ENCODE peak calls at places on chromosomes 1 and 21, in five cellular contexts. B is IMR-90, N is tibial nerve, J is spleen, S is heart left ventricle. O is an unnamed sample.

GRCh38 chr1:19443321-19443720 is 42.0 kb downstream of the CAPZB start:
- DNase-seq in N (no peak), J (no peak), S (no peak), B (no peak), O (no peak)

GRCh38 chr1:180360333-180361075 is 130.4 kb downstream of the LHX4 start:
- DNase-seq in J (no peak), N (no peak), B (peak; percentile 72), S (no peak), O (no peak)

GRCh38 chr1:87176514-87176913 is 152.2 kb upstream of the LMO4 start:
- DNase-seq in N (no peak), J (no peak), S (no peak), B (no peak), O (no peak)

GRCh38 chr1:77342745-77343144 is 60.9 kb downstream of the AK5 start:
- DNase-seq in N (no peak), J (no peak), S (no peak), B (no peak), O (no peak)

GRCh38 chr1:22262583-22262982 is 119.7 kb upstream of the WNT4 start:
- DNase-seq in B (no peak), S (no peak), J (no peak), N (no peak), O (no peak)

GRCh38 chr1:147611587-147611986 is 58.7 kb downstream of the ACP6 start:
- DNase-seq in S (no peak), B (no peak), N (no peak), J (no peak), O (no peak)

GRCh38 chr1:40860706-40861226 is 1.4 kb downstream of the CITED4 start:
- DNase-seq in S (no peak), J (peak; percentile 78), N (no peak), B (no peak), O (no peak)

GRCh38 chr21:45020629-45021427 is 53.6 kb upstream of the ADARB1 start:
- DNase-seq in S (no peak), J (peak; percentile 58), B (no peak), N (no peak), O (no peak)

GRCh38 chr1:61645476-61645875 is 79.5 kb downstream of the TM2D1 start:
- DNase-seq in J (no peak), S (no peak), N (no peak), B (no peak), O (no peak)

GRCh38 chr1:157019457-157019856 is 26.1 kb downstream of the ARHGEF11 start:
- DNase-seq in J (no peak), B (no peak), N (no peak), S (no peak), O (no peak)

GRCh38 chr21:28294046-28294445 is 698.6 kb downstream of the LTN1 start:
- DNase-seq in J (no peak), B (peak; percentile 72), S (no peak), N (no peak), O (no peak)

GRCh38 chr1:246477634-246478033 is 29.4 kb downstream of the SMYD3 start:
- DNase-seq in N (no peak), S (no peak), B (no peak), J (no peak), O (no peak)

GRCh38 chr1:209755926-209756607 is at the start of gene TRAF3IP3:
- DNase-seq in B (no peak), J (peak; percentile 92), S (peak; percentile 40), N (no peak), O (no peak)

GRCh38 chr1:227351443-227351842 is 33.2 kb upstream of the CDC42BPA start:
- DNase-seq in N (no peak), J (no peak), B (peak; percentile 40), S (no peak), O (no peak)

GRCh38 chr1:180598333-180598979 is 33.4 kb upstream of the XPR1 start:
- DNase-seq in B (no peak), N (no peak), S (no peak), J (no peak), O (no peak)

GRCh38 chr21:38839370-38839681 is 33.6 kb downstream of the ETS2 start:
- DNase-seq in B (no peak), N (no peak), J (no peak), S (no peak), O (no peak)

GRCh38 chr1:83029916-83030315 is 969.0 kb downstream of the TTLL7 start:
- DNase-seq in N (no peak), S (no peak), J (no peak), B (no peak), O (no peak)

GRCh38 chr1:222974496-222974895 is 159.7 kb downstream of the DISP1 start:
- DNase-seq in B (peak; percentile 94), N (no peak), J (no peak), S (no peak), O (no peak)

GRCh38 chr1:23528245-23528978 is 2.6 kb downstream of the E2F2 start:
- DNase-seq in N (peak; percentile 77), J (peak; percentile 94), S (peak; percentile 81), B (peak; percentile 46), O (peak; percentile 78)

GRCh38 chr1:27331426-27331825 is 9.5 kb downstream of the TMEM222 start:
- DNase-seq in B (no peak), N (no peak), J (peak; percentile 58), S (no peak), O (no peak)

GRCh38 chr1:1397839-1398523 is 1.2 kb downstream of the CCNL2 start:
- DNase-seq in N (no peak), S (no peak), B (peak; percentile 34), J (no peak), O (no peak)

GRCh38 chr1:66356605-66357004 is 177.3 kb upstream of the SGIP1 start:
- DNase-seq in N (no peak), B (no peak), S (no peak), J (no peak), O (no peak)

GRCh38 chr1:47711211-47711847 is 273.5 kb downstream of the FOXD2 start:
- DNase-seq in B (no peak), J (no peak), S (no peak), N (no peak), O (no peak)

GRCh38 chr21:35102488-35103407 is 53.6 kb upstream of the RUNX1 start:
- DNase-seq in S (peak; percentile 47), B (peak; percentile 33), J (peak; percentile 79), N (no peak), O (peak; percentile 6)

GRCh38 chr1:201990427-201990826 is 8.0 kb downstream of the RNPEP start:
- DNase-seq in S (peak; percentile 70), B (no peak), N (no peak), J (peak; percentile 38), O (no peak)

GRCh38 chr21:17270234-17270633 is 242.6 kb upstream of the CXADR start:
- DNase-seq in B (peak; percentile 31), N (peak; percentile 24), J (no peak), S (no peak), O (peak; percentile 41)

GRCh38 chr1:86972262-86972661 is 57.8 kb downstream of the HS2ST1 start:
- DNase-seq in J (no peak), N (no peak), B (no peak), S (no peak), O (no peak)

GRCh38 chr1:222634180-222635013 is 16.5 kb downstream of the MIA3 start:
- DNase-seq in J (no peak), B (peak; percentile 90), S (peak; percentile 62), N (no peak), O (peak; percentile 60)

DNA sequence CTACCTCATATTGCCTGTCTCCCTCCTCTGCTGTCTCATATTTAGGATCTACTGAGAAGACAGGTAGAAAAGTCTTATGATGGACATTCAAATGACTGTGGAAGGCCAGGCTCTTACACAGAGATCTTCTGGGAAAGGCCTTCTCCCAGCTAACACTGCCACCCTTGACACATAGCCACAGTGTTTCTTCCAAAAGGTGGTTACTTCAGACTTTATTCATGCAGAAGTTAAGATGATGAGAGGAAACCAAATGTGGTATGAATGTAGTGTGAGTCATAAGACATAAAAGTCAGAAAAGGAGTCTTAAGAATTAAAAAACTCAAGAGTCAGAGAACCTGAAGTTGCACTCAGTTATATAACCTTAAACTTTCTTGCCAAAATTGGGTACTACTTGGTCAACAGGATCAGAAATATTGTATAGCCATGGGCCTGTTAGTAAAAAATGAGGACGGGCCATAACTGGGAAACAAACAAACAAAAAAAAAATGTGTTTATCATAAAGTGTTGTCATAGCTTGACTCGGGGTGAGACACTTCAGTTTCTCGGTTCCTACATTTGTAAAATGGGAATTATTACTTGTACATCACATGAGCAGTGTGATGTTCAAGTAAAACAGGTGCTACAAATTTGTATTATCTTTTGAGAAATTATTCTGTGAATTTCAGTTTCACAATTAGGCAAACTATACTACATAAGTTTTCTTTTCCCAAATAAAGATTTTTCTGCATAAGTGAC is 1.2 kb upstream of the DENND1B start:
- DNase-seq in J (no peak), S (no peak), B (peak; percentile 93), N (no peak), O (no peak)
- TF ChIP-seq CTCF in J (no peak), S (no peak), B (no peak), N (no peak), O (no peak)

GRCh38 chr21:36860736-36861594 is 105.5 kb downstream of the HLCS start:
- DNase-seq in N (no peak), B (peak; percentile 79), J (no peak), S (no peak), O (no peak)
- TF ChIP-seq POLR2A in N (no peak), B (peak; percentile 52), J (no peak), S (no peak), O (no peak)

DNA sequence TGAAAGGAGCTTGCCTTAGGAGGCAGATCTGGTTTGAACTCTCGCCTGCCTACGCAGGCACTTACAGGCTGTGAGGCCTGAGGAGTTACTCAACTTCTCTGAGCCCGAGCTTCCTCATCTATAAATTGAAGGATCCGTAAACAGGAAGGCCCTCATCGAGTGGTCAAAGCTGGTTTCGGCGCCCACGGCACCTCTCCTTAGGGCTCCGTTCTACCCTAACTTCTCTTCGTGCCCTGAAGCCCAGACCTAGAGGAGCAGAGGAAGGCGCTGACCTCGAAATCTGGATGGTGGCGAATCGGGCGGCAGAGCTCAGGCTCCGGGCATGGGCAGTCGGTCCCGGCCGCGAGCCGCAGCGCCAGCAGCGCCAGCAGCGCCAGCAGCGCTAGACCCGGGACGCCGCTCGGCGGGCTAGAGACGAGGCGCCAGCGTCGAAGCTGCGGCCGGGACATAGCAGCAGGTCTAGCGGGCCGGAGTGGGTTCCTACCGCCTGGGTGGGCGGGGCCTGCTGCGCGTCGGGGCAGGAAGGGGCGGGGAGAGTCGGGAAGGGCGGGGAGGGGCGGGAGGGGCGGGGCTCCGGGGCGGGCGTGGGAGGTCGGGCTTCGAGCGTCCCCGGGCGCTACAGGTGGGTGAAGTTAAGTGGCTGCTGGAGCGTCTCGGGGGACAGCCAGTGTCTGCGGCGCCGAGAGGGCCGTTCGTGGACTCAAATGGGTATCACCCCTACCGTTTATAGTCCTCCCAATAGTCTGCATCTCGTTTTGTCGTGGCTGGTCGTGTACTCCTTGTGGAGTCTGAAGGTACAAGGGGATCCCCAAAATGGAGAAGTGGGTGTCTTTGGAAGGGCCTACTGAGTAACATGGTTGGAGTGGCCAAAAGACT is at the start of gene CTBS:
- DNase-seq in S (peak; percentile 92), N (peak; percentile 76), J (peak; percentile 98), B (peak; percentile 88), O (peak; percentile 87)
- TF ChIP-seq CTCF in S (peak; percentile 13), N (no peak), J (no peak), B (no peak), O (peak; percentile 8)

GRCh38 chr1:26016944-26017545 is 4.5 kb upstream of the EXTL1 start:
- DNase-seq in B (no peak), N (no peak), J (peak; percentile 33), S (no peak), O (no peak)

GRCh38 chr1:26014179-26014578 is 7.4 kb upstream of the EXTL1 start:
- DNase-seq in N (no peak), S (no peak), B (no peak), J (no peak), O (no peak)

GRCh38 chr1:26017606-26018005 is 4.0 kb upstream of the EXTL1 start:
- DNase-seq in N (no peak), B (peak; percentile 75), S (peak; percentile 40), J (no peak), O (no peak)

GRCh38 chr1:26016258-26016943 is 5.2 kb upstream of the EXTL1 start:
- DNase-seq in N (no peak), J (peak; percentile 55), B (peak; percentile 29), S (no peak), O (no peak)

GRCh38 chr1:26015358-26015757 is 6.2 kb upstream of the EXTL1 start:
- DNase-seq in B (peak; percentile 56), S (no peak), J (peak; percentile 44), N (no peak), O (no peak)
- TF ChIP-seq POLR2A in B (no peak), S (no peak), J (no peak), N (no peak), O (no peak)

O was measured in thyroid gland.